ENCODE peak calls at places on chromosomes 16 and 17, in ten cellular contexts. D is GM12865, I is brain microvascular endothelial cell, J is GM23338, K is progenitor cell of endocrine pancreas, E is Calu3, V is AG09319, L is glutamatergic neuron, Z is HFF-Myc, S is astrocyte of the cerebellum. O is an unnamed sample.

GRCh38 chr16:49959552-49960277 is 65.3 kb upstream of the CNEP1R1 start:
- DNase-seq in K (no peak), S (no peak), J (no peak), V (no peak), I (no peak), D (no peak), Z (no peak), L (no peak), E (no peak), O (no peak)

GRCh38 chr17:2749058-2749783 is at the start of gene CCDC92B:
- DNase-seq in S (no peak), E (no peak), K (no peak), D (no peak), V (no peak), I (no peak), Z (no peak), L (peak), J (peak), O (no peak)

GRCh38 chr16:80803341-80804060 is 897 bp downstream of the CDYL2 start:
- DNase-seq in S (no peak), V (no peak), D (peak), E (no peak), I (no peak), Z (no peak), K (peak), J (peak), L (peak), O (no peak)

GRCh38 chr17:28898261-28898955 is 875 bp upstream of the FLOT2 start:
- DNase-seq in L (no peak), Z (no peak), S (no peak), D (no peak), J (no peak), E (no peak), K (no peak), V (no peak), I (no peak), O (no peak)

GRCh38 chr17:36034127-36034526 is 16.4 kb upstream of the CCL23 start:
- DNase-seq in V (no peak), L (no peak), D (peak), E (no peak), K (no peak), S (no peak), J (no peak), Z (no peak), I (no peak), O (no peak)

GRCh38 chr17:81935709-81936084 is 1.4 kb downstream of the PYCR1 start:
- DNase-seq in I (no peak), S (no peak), J (no peak), D (no peak), V (no peak), E (no peak), L (no peak), K (no peak), Z (no peak), O (no peak)

GRCh38 chr17:48215583-48216139 is 108.1 kb downstream of the SNX11 start:
- DNase-seq in I (peak), S (peak), J (peak), K (no peak), V (no peak), Z (no peak), E (peak), D (peak), L (peak), O (no peak)

GRCh38 chr17:63446218-63446980 is at the start of gene CYB561:
- DNase-seq in E (peak), D (peak), J (peak), Z (no peak), L (peak), V (peak), I (no peak), K (peak), S (no peak), O (no peak)

GRCh38 chr16:51762081-51762995 is 611.3 kb upstream of the SALL1 start:
- DNase-seq in K (peak), Z (peak), L (peak), E (peak), S (peak), J (peak), D (peak), V (peak), I (peak), O (peak)

GRCh38 chr17:72657467-72658317 is 434.8 kb downstream of the SLC39A11 start:
- DNase-seq in I (no peak), S (no peak), K (no peak), D (peak), J (peak), V (no peak), L (no peak), E (peak), Z (no peak), O (no peak)

GRCh38 chr16:85712841-85713240 is 24.1 kb upstream of the GINS2 start:
- DNase-seq in V (no peak), E (no peak), Z (no peak), D (no peak), I (no peak), S (no peak), L (no peak), K (no peak), J (no peak), O (no peak)

GRCh38 chr17:79520893-79521210 is 90.0 kb downstream of the RBFOX3 start:
- DNase-seq in Z (no peak), D (no peak), J (no peak), E (no peak), V (no peak), L (no peak), I (no peak), S (no peak), K (no peak), O (no peak)

GRCh38 chr17:82414548-82415281 is 3.4 kb upstream of the HEXD start:
- DNase-seq in E (peak), L (peak), D (peak), J (peak), I (peak), S (peak), K (peak), Z (no peak), V (peak), O (no peak)

GRCh38 chr17:45413498-45413923 is 19.2 kb downstream of the ARHGAP27 start:
- DNase-seq in V (no peak), I (no peak), K (no peak), J (no peak), D (no peak), S (no peak), L (no peak), E (peak), Z (no peak), O (no peak)

GRCh38 chr17:77332981-77333685 is 192.4 kb downstream of the SEC14L1 start:
- DNase-seq in Z (peak), J (no peak), E (no peak), L (no peak), K (no peak), S (peak), V (peak), I (peak), D (no peak), O (no peak)

GRCh38 chr17:68981288-68981687 is 26.1 kb upstream of the ABCA8 start:
- DNase-seq in D (peak), K (no peak), S (peak), I (peak), E (peak), V (peak), J (no peak), L (no peak), Z (peak), O (peak)

GRCh38 chr16:1276580-1276878 is 20.7 kb downstream of the TPSD1 start:
- DNase-seq in Z (no peak), K (no peak), E (no peak), L (no peak), V (no peak), S (no peak), I (no peak), D (no peak), J (no peak), O (no peak)

GRCh38 chr17:58956997-58957724 is 149.5 kb downstream of the TRIM37 start:
- DNase-seq in K (no peak), S (no peak), E (no peak), J (no peak), I (peak), L (no peak), Z (no peak), D (no peak), V (no peak), O (no peak)

GRCh38 chr17:50050431-50051032 is 5.4 kb upstream of the ITGA3 start:
- DNase-seq in S (no peak), L (no peak), J (no peak), E (no peak), V (no peak), K (no peak), Z (no peak), D (no peak), I (no peak), O (no peak)

GRCh38 chr17:79613195-79613517 is 2.3 kb upstream of the RBFOX3 start:
- DNase-seq in I (no peak), V (no peak), L (no peak), K (no peak), S (no peak), E (no peak), J (no peak), D (no peak), Z (no peak), O (no peak)

GRCh38 chr16:84339316-84339715 is 29.0 kb upstream of the ATP2C2 start:
- DNase-seq in J (no peak), L (peak), I (no peak), K (no peak), E (no peak), V (no peak), D (no peak), S (no peak), Z (no peak), O (no peak)

DNA sequence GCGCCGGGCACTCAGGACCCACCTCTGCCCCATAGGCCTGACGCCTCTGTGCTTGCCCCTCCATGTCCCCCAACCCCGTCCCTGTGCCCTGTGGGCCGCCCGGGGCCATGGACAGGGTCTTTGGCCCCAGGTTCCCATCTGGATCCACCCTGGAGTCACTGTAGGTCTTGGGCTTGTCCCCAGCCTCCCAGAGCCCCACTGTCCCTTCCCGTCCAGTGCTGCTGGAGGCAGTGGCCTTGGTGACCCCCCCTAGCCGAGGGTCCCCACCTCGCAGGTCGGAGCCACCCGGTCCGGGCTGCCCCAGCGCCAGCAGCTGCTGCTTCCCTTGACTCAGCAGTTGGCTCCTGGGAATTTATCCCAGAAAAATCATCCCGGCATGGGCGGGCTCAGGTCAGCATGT is 49.3 kb downstream of the ZFPM1 start:
- DNase-seq in I (no peak), D (no peak), S (no peak), K (no peak), J (no peak), E (no peak), V (no peak), Z (no peak), L (no peak), O (no peak)
- TF ChIP-seq CTCF in I (no peak), D (no peak), S (no peak), K (no peak), J (no peak), E (no peak), V (no peak), Z (no peak), L (no peak), O (no peak)

GRCh38 chr17:74380086-74380958 is 13.0 kb downstream of the GPR142 start:
- DNase-seq in S (no peak), V (no peak), I (no peak), Z (no peak), L (no peak), D (no peak), J (peak), K (no peak), E (peak), O (no peak)
- TF ChIP-seq CTCF in S (no peak), V (no peak), I (no peak), Z (no peak), L (no peak), D (no peak), J (peak), K (peak), E (peak), O (no peak)

DNA sequence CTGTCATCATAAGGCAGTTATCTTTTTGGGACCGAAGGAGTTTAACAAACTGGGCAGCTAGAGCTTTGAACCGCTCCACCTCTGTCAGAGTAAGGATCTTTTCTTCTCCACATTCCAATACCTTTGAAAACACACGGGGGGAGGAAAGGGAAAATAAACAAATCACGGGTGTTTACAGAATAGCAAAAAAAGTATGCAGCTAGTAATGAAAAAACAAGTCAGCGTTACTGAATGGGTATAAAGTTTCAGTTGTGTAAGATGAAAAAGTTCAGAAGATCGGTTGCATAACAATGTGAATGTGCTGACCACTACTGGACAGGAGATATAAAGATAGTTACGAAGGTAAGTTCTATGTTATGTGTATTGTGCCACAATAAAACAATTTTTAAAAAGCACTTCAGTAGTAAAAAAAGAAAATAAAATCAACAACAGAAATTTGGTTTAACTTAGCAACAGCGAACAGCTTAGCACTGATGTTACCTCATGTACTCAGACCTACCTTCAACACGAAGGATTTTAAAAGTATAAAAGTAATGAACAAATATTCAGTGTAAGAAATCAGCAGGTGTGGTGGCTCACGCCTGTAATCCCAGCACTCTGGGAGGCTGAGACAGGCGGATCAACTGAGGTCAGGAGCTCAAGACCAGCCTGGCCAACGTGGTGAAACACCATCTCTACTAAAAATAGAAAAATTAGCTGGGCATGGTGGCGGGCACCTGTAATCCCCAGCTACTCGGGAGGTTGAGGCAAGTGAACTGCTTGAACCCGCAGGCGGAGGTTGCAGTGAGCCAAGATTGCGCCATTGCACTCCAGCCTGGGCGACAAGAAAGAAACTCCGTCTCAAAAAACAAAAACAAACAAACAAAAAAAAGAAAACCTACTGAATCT is 34.3 kb downstream of the MARF1 start:
- DNase-seq in I (no peak), D (no peak), S (no peak), L (no peak), K (no peak), J (no peak), V (peak), E (no peak), Z (no peak), O (no peak)
- TF ChIP-seq CTCF in I (no peak), D (no peak), S (no peak), L (no peak), K (no peak), J (no peak), V (peak), E (no peak), Z (no peak), O (no peak)

GRCh38 chr16:56405977-56406376 is 19.4 kb downstream of the AMFR start:
- DNase-seq in V (no peak), I (no peak), Z (no peak), K (no peak), L (no peak), D (no peak), J (no peak), E (no peak), S (no peak), O (no peak)

GRCh38 chr16:56400458-56400857 is 24.9 kb downstream of the AMFR start:
- DNase-seq in V (no peak), I (no peak), K (no peak), S (no peak), L (no peak), J (no peak), E (no peak), D (no peak), Z (no peak), O (no peak)

GRCh38 chr16:56399492-56399891 is 25.9 kb downstream of the AMFR start:
- DNase-seq in I (no peak), Z (no peak), V (no peak), E (no peak), S (no peak), D (no peak), K (no peak), J (no peak), L (no peak), O (no peak)

GRCh38 chr16:56399047-56399446 is 26.3 kb downstream of the AMFR start:
- DNase-seq in Z (no peak), I (no peak), S (no peak), E (no peak), L (no peak), V (no peak), J (no peak), K (no peak), D (no peak), O (no peak)

DNA sequence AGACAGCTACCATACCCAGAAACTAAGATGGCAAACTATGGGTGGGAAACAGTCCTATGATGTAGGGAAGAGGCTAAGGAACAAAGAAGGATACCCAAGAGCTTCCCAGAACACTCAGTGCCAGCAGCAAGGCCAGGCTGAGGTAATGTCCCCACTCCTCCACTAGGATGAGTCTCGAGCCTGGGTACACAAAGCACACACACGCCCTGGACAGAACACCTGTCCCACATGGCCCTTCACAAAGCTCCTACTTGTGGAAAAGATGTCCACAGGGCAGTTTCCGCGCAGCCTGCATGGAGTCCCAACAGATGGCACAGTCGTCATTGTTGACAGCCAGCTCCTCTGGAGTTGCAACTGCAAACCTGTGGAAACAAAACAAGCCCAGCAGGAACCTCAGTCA is 23.9 kb downstream of the AMFR start:
- DNase-seq in V (no peak), D (peak), K (no peak), Z (no peak), S (no peak), E (peak), I (no peak), J (peak), L (peak), O (no peak)
- TF ChIP-seq CTCF in V (no peak), D (peak), K (peak), Z (peak), S (peak), E (peak), I (peak), J (peak), L (peak), O (peak)

GRCh38 chr17:75876190-75876937 is 2.0 kb downstream of the TRIM47 start:
- DNase-seq in Z (no peak), J (peak), D (peak), K (no peak), I (no peak), L (peak), E (peak), S (no peak), V (no peak), O (no peak)
- TF ChIP-seq CTCF in Z (no peak), J (peak), D (peak), K (peak), I (peak), L (peak), E (no peak), S (peak), V (peak), O (peak)

GRCh38 chr17:67376892-67377726 is at the start of gene PITPNC1:
- DNase-seq in J (peak), K (peak), V (peak), Z (no peak), D (peak), L (peak), S (peak), I (peak), E (peak), O (no peak)
- TF ChIP-seq CTCF in J (no peak), K (no peak), V (no peak), Z (no peak), D (peak), L (no peak), S (no peak), I (no peak), E (no peak), O (no peak)

DNA sequence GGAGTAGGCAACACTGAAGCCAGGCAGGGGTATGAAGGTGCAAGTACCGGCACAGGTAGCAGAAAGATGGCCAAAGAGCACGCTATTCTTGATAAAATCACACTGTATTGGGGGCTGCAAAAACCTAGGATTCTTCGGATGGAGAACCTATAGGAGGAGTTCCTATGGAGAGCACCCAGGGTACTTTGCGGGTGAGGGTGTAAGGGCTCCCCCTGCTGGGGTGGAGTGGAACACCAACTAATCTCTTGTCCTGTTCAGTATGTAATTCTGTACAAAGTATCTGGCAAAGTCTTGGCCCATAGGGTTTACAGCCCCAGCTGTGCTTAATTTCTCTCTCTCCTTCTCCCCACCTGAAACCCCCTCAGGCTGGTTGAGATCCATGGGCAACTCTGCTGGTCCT is 393.1 kb upstream of the ASIC2 start:
- DNase-seq in J (peak), K (peak), D (peak), L (peak), E (peak), I (no peak), Z (no peak), S (no peak), V (no peak), O (no peak)
- TF ChIP-seq CTCF in J (peak), K (peak), D (peak), L (peak), E (peak), I (peak), Z (peak), S (no peak), V (peak), O (peak)

O was measured in retinal pigment epithelial cell.